ENCODE peak calls at places on chromosome 9, in nine cellular contexts. U, B, Z, Q, I, N, C, K and L are unnamed samples.

GRCh38 chr9:3398232-3398648 is 127.6 kb downstream of the RFX3 start:
- DNase-seq in U (no peak), B (no peak), Z (peak), Q (no peak), I (no peak), N (no peak), C (no peak), K (no peak), L (no peak)

GRCh38 chr9:32251539-32251938 is 132.9 kb upstream of the ACO1 start:
- DNase-seq in U (peak), B (peak), Z (peak), Q (peak), I (peak), N (peak), C (peak), K (peak), L (peak)

GRCh38 chr9:125325821-125326220 is 64.2 kb downstream of the GAPVD1 start:
- DNase-seq in U (no peak), B (no peak), Z (no peak), Q (no peak), I (no peak), N (no peak), C (peak), K (no peak), L (no peak)

GRCh38 chr9:76255781-76256455 is 138.3 kb downstream of the RFK start:
- DNase-seq in U (no peak), B (no peak), Z (no peak), Q (no peak), I (peak), N (peak), C (peak), K (peak), L (peak)

GRCh38 chr9:126491256-126491879 is 122.4 kb upstream of the LMX1B start:
- DNase-seq in U (peak), B (no peak), Z (peak), Q (no peak), I (peak), N (peak), C (peak), K (no peak), L (peak)

GRCh38 chr9:31587176-31587575 is 797.3 kb upstream of the ACO1 start:
- DNase-seq in U (no peak), B (no peak), Z (no peak), Q (no peak), I (no peak), N (no peak), C (no peak), K (no peak), L (no peak)

GRCh38 chr9:79630521-79631403 is 59.0 kb downstream of the TLE4 start:
- DNase-seq in U (no peak), B (no peak), Z (no peak), Q (no peak), I (no peak), N (no peak), C (no peak), K (no peak), L (no peak)

GRCh38 chr9:113309204-113309813 is 6.1 kb upstream of the RNF183 start:
- DNase-seq in U (peak), B (peak), Z (peak), Q (no peak), I (no peak), N (peak), C (peak), K (no peak), L (no peak)

GRCh38 chr9:31388660-31389059 is 995.8 kb upstream of the ACO1 start:
- DNase-seq in U (no peak), B (no peak), Z (no peak), Q (no peak), I (no peak), N (no peak), C (no peak), K (no peak), L (no peak)

GRCh38 chr9:95343725-95344287 is 26.3 kb upstream of the FANCC start:
- DNase-seq in U (no peak), B (no peak), Z (no peak), Q (no peak), I (no peak), N (no peak), C (no peak), K (no peak), L (no peak)

GRCh38 chr9:113907282-113907681 is 31.2 kb downstream of the ZNF618 start:
- DNase-seq in U (no peak), B (no peak), Z (no peak), Q (no peak), I (no peak), N (peak), C (no peak), K (no peak), L (no peak)

GRCh38 chr9:96241391-96241809 is 60.6 kb downstream of the HSD17B3 start:
- DNase-seq in U (no peak), B (no peak), Z (no peak), Q (no peak), I (no peak), N (no peak), C (peak), K (no peak), L (no peak)

GRCh38 chr9:116661037-116661954 is 25.8 kb upstream of the TRIM32 start:
- DNase-seq in U (peak), B (peak), Z (peak), Q (peak), I (no peak), N (peak), C (peak), K (no peak), L (no peak)

GRCh38 chr9:35734096-35734495 is 1.6 kb downstream of the CREB3 start:
- DNase-seq in U (no peak), B (no peak), Z (no peak), Q (no peak), I (no peak), N (no peak), C (no peak), K (no peak), L (no peak)

GRCh38 chr9:93435386-93435785 is 16.1 kb upstream of the FAM120A start:
- DNase-seq in U (no peak), B (no peak), Z (no peak), Q (peak), I (no peak), N (no peak), C (no peak), K (no peak), L (no peak)

GRCh38 chr9:94675008-94675841 is 35.9 kb upstream of the FBP1 start:
- DNase-seq in U (no peak), B (no peak), Z (no peak), Q (no peak), I (no peak), N (no peak), C (no peak), K (no peak), L (no peak)

GRCh38 chr9:69919461-69920061 is 98.9 kb downstream of the CFAP95 start:
- DNase-seq in U (peak), B (peak), Z (peak), Q (no peak), I (no peak), N (no peak), C (peak), K (no peak), L (no peak)

GRCh38 chr9:121304707-121305106 is 36.7 kb downstream of the GSN start:
- DNase-seq in U (no peak), B (no peak), Z (no peak), Q (no peak), I (no peak), N (no peak), C (no peak), K (no peak), L (no peak)

GRCh38 chr9:79461735-79462134 is 110.0 kb upstream of the TLE4 start:
- DNase-seq in U (no peak), B (no peak), Z (no peak), Q (no peak), I (no peak), N (no peak), C (no peak), K (no peak), L (no peak)

GRCh38 chr9:19252885-19253219 is 22.4 kb downstream of the DENND4C start:
- DNase-seq in U (no peak), B (no peak), Z (no peak), Q (no peak), I (no peak), N (no peak), C (no peak), K (no peak), L (no peak)

GRCh38 chr9:109150925-109151547 is 16.0 kb downstream of the FRRS1L start:
- DNase-seq in U (no peak), B (no peak), Z (no peak), Q (no peak), I (no peak), N (peak), C (no peak), K (no peak), L (no peak)

GRCh38 chr9:135864447-135865049 is 42.8 kb downstream of the CAMSAP1 start:
- DNase-seq in U (peak), B (peak), Z (peak), Q (peak), I (peak), N (peak), C (peak), K (peak), L (no peak)

GRCh38 chr9:92618633-92619225 is 51.2 kb downstream of the IPPK start:
- DNase-seq in U (no peak), B (no peak), Z (no peak), Q (peak), I (no peak), N (peak), C (no peak), K (peak), L (no peak)

GRCh38 chr9:131776473-131776872 is 36.6 kb upstream of the RAPGEF1 start:
- DNase-seq in U (peak), B (no peak), Z (peak), Q (peak), I (no peak), N (no peak), C (peak), K (no peak), L (no peak)

GRCh38 chr9:87878930-87879603 is 3.6 kb upstream of the SPATA31E1 start:
- DNase-seq in U (no peak), B (peak), Z (no peak), Q (no peak), I (no peak), N (no peak), C (peak), K (no peak), L (no peak)

GRCh38 chr9:105132576-105132975 is 111.9 kb upstream of the SLC44A1 start:
- DNase-seq in U (no peak), B (peak), Z (no peak), Q (no peak), I (no peak), N (no peak), C (no peak), K (no peak), L (no peak)

GRCh38 chr9:132068604-132069003 is 11.1 kb downstream of the MED27 start:
- DNase-seq in U (no peak), B (no peak), Z (no peak), Q (no peak), I (no peak), N (no peak), C (no peak), K (no peak), L (peak)

GRCh38 chr9:81053298-81054025 is 635.9 kb downstream of the TLE1 start:
- DNase-seq in U (no peak), B (no peak), Z (no peak), Q (no peak), I (no peak), N (no peak), C (no peak), K (no peak), L (no peak)

GRCh38 chr9:126151671-126152050 is 175.0 kb upstream of the MVB12B start:
- DNase-seq in U (no peak), B (no peak), Z (no peak), Q (peak), I (peak), N (peak), C (peak), K (no peak), L (no peak)

GRCh38 chr9:25094518-25094917 is 548.8 kb upstream of the IZUMO3 start:
- DNase-seq in U (no peak), B (no peak), Z (no peak), Q (no peak), I (no peak), N (no peak), C (no peak), K (no peak), L (no peak)

GRCh38 chr9:96382175-96382574 is 1.3 kb downstream of the SLC35D2 start:
- DNase-seq in U (no peak), B (no peak), Z (no peak), Q (no peak), I (no peak), N (no peak), C (no peak), K (no peak), L (no peak)

GRCh38 chr9:6567140-6567591 is 78.4 kb downstream of the GLDC start:
- DNase-seq in U (no peak), B (peak), Z (no peak), Q (no peak), I (no peak), N (no peak), C (peak), K (no peak), L (peak)

GRCh38 chr9:110526426-110526825 is 53.1 kb downstream of the SVEP1 start:
- DNase-seq in U (no peak), B (no peak), Z (no peak), Q (no peak), I (no peak), N (no peak), C (no peak), K (no peak), L (no peak)

GRCh38 chr9:3495850-3496249 is 30.0 kb downstream of the RFX3 start:
- DNase-seq in U (no peak), B (no peak), Z (no peak), Q (no peak), I (no peak), N (no peak), C (no peak), K (no peak), L (no peak)

GRCh38 chr9:111533099-111533785 is 8.3 kb downstream of the ZNF483 start:
- DNase-seq in U (no peak), B (no peak), Z (no peak), Q (no peak), I (no peak), N (no peak), C (no peak), K (no peak), L (no peak)

GRCh38 chr9:116555102-116555501 is 132.0 kb upstream of the TRIM32 start:
- DNase-seq in U (no peak), B (no peak), Z (no peak), Q (no peak), I (no peak), N (no peak), C (no peak), K (no peak), L (no peak)

GRCh38 chr9:106890621-106891020 is 27.7 kb downstream of the ZNF462 start:
- DNase-seq in U (no peak), B (no peak), Z (no peak), Q (no peak), I (no peak), N (no peak), C (no peak), K (no peak), L (no peak)

GRCh38 chr9:106886111-106887046 is 23.4 kb downstream of the ZNF462 start:
- DNase-seq in U (no peak), B (no peak), Z (no peak), Q (no peak), I (no peak), N (no peak), C (peak), K (no peak), L (no peak)

GRCh38 chr9:106891286-106891685 is 28.3 kb downstream of the ZNF462 start:
- DNase-seq in U (peak), B (no peak), Z (no peak), Q (no peak), I (no peak), N (no peak), C (no peak), K (no peak), L (no peak)

GRCh38 chr9:106887066-106887465 is 24.1 kb downstream of the ZNF462 start:
- DNase-seq in U (no peak), B (no peak), Z (no peak), Q (no peak), I (no peak), N (no peak), C (no peak), K (no peak), L (no peak)

DNA sequence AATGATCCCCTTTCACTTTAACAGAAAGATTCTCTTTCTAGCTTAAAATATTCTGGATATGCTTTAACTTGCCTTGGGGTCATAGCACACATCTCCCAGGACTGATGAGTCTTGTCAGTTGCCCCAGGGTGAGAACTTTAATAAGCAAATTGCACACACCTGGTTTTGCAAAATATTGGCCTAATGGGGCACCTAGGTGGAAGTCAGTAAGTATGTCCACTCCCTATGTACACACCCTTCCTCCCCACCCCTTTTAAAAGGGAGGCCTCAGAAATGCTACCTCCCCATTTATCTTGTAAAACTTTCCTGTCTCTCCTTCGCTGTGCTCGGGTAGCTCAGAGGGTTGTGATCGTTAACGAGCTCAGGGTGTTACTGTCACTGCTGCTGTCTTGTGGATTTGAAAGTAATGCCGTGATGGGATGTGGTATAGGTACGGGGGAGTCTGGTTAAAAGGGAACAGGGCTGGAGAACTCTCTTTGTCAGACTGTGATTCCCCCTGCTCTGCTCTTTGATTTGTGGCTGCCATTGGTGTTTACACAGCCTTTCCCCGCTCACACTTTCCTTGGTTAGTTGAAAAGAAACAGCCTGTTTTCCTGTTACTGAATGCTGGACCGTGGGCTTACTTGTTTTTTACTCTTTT is 26.1 kb downstream of the ZNF462 start:
- DNase-seq in U (no peak), B (no peak), Z (no peak), Q (no peak), I (no peak), N (no peak), C (peak), K (no peak), L (no peak)
- H3K27ac ChIP-seq in U (peak), B (no peak), Z (no peak), Q (peak), I (no peak), N (no peak), C (peak), K (no peak), L (no peak)

GRCh38 chr9:89378541-89378940 is 60.2 kb downstream of the SECISBP2 start:
- DNase-seq in U (no peak), B (no peak), Z (no peak), Q (no peak), I (no peak), N (no peak), C (no peak), K (no peak), L (no peak)

GRCh38 chr9:89379031-89379430 is 60.7 kb downstream of the SECISBP2 start:
- DNase-seq in U (no peak), B (no peak), Z (no peak), Q (no peak), I (no peak), N (no peak), C (no peak), K (no peak), L (no peak)

GRCh38 chr9:89380437-89381307 is 62.4 kb downstream of the SECISBP2 start:
- DNase-seq in U (no peak), B (no peak), Z (no peak), Q (no peak), I (no peak), N (no peak), C (no peak), K (no peak), L (no peak)

GRCh38 chr9:89381308-89381609 is 63.0 kb downstream of the SECISBP2 start:
- DNase-seq in U (no peak), B (no peak), Z (no peak), Q (no peak), I (no peak), N (no peak), C (no peak), K (no peak), L (no peak)

GRCh38 chr9:89379508-89380115 is 61.3 kb downstream of the SECISBP2 start:
- DNase-seq in U (no peak), B (no peak), Z (no peak), Q (no peak), I (no peak), N (no peak), C (no peak), K (no peak), L (no peak)
- H3K27ac ChIP-seq in U (no peak), B (no peak), Z (no peak), Q (no peak), I (no peak), N (no peak), C (no peak), K (no peak), L (no peak)

GRCh38 chr9:124214116-124214515 is 43.6 kb upstream of the NEK6 start:
- DNase-seq in U (no peak), B (no peak), Z (peak), Q (no peak), I (no peak), N (peak), C (no peak), K (no peak), L (no peak)

GRCh38 chr9:124215551-124215910 is 42.2 kb upstream of the NEK6 start:
- DNase-seq in U (no peak), B (no peak), Z (no peak), Q (no peak), I (no peak), N (peak), C (no peak), K (no peak), L (no peak)

GRCh38 chr9:124212381-124213050 is 45.2 kb upstream of the NEK6 start:
- DNase-seq in U (no peak), B (no peak), Z (no peak), Q (no peak), I (no peak), N (peak), C (peak), K (no peak), L (no peak)

GRCh38 chr9:124214596-124215550 is 42.9 kb upstream of the NEK6 start:
- DNase-seq in U (no peak), B (no peak), Z (no peak), Q (no peak), I (no peak), N (peak), C (no peak), K (no peak), L (no peak)

DNA sequence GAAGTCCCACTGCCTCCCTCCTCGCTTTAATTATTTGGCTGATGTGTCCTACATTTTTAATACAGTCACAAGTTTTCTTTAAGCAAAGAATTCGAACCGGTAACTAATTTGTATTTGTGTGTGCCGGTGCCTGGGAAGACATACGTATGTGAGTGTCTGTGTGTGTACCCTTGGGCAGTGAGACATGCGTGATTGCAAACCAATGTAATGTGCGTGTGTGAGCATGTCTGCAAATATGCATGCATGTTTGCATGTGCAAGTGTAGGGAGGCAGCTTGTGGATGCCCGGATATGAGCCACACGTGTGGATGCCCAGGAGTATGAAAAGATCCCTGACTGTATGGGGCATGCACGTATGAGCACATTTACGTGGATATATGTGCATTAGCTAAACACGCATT is 44.4 kb upstream of the NEK6 start:
- DNase-seq in U (no peak), B (no peak), Z (no peak), Q (no peak), I (no peak), N (peak), C (no peak), K (no peak), L (no peak)
- H3K27ac ChIP-seq in U (no peak), B (no peak), Z (no peak), Q (no peak), I (no peak), N (no peak), C (no peak), K (no peak), L (no peak)

DNA sequence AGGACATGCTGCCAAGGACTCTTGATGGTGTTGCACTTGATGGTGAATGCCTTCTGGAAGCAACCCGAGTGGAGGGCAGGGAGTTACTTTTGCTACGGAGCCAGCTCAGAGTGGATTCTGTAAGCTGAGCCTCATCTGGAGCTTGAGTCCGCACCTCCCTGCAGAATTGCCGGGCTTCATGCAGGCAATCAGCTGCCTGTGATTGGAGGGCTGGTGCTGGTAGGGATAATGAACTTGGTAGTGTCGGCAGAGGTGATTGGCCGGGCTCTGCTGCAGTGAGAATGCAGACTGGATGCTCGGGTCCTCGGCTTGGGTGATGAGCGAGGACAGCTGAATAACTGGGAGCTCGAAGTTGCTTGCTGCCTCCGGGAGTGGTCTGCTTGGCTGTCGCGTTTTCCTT is 23.1 kb downstream of the SLC25A25 start:
- DNase-seq in U (no peak), B (no peak), Z (no peak), Q (peak), I (no peak), N (no peak), C (no peak), K (no peak), L (peak)
- H3K27ac ChIP-seq in U (no peak), B (no peak), Z (no peak), Q (no peak), I (no peak), N (no peak), C (peak), K (no peak), L (peak)

GRCh38 chr9:78286946-78287388 is 10.0 kb upstream of the PSAT1 start:
- DNase-seq in U (no peak), B (no peak), Z (no peak), Q (no peak), I (peak), N (no peak), C (no peak), K (no peak), L (no peak)
- H3K27ac ChIP-seq in U (no peak), B (no peak), Z (no peak), Q (no peak), I (no peak), N (no peak), C (no peak), K (no peak), L (no peak)

GRCh38 chr9:127903557-127904475 is 4.4 kb upstream of the ST6GALNAC6 start:
- DNase-seq in U (no peak), B (no peak), Z (peak), Q (peak), I (peak), N (peak), C (no peak), K (no peak), L (no peak)
- H3K27ac ChIP-seq in U (no peak), B (no peak), Z (peak), Q (no peak), I (peak), N (peak), C (peak), K (peak), L (peak)